ENCODE peak calls at places on chromosomes 6 and 20, in six cellular contexts. G is HTR-8/SVneo, J is iPS DF 19.7, B is HFF-Myc, N is D341Med, D is 8988T. X is an unnamed sample.

GRCh38 chr20:62382306-62383198 is 4.4 kb upstream of the RPS21 start:
- DNase-seq in J (no peak), D (peak; percentile 93), B (no peak), G (peak; percentile 99), N (peak; percentile 89), X (peak; percentile 84)

GRCh38 chr6:32852844-32853540 is 512 bp downstream of the TAP1 start:
- DNase-seq in G (peak; percentile 23), D (peak; percentile 34), N (peak; percentile 56), B (no peak), J (no peak), X (no peak)

GRCh38 chr6:157213426-157213825 is 109.9 kb downstream of the TMEM242 start:
- DNase-seq in B (no peak), N (no peak), J (no peak), D (no peak), G (no peak), X (no peak)

GRCh38 chr20:63636752-63637633 is 10.1 kb upstream of the GMEB2 start:
- DNase-seq in J (no peak), N (no peak), G (no peak), D (no peak), B (no peak), X (no peak)

GRCh38 chr6:39228992-39229767 is at the start of gene KCNK5:
- DNase-seq in J (no peak), B (peak; percentile 9), D (peak; percentile 93), N (peak; percentile 86), G (no peak), X (peak; percentile 97)

GRCh38 chr20:49724637-49725606 is 11.2 kb upstream of the B4GALT5 start:
- DNase-seq in G (peak; percentile 95), J (no peak), N (no peak), D (no peak), B (no peak), X (peak; percentile 63)

GRCh38 chr20:25280051-25280573 is 32.2 kb downstream of the PYGB start:
- DNase-seq in J (no peak), B (no peak), N (no peak), D (no peak), G (no peak), X (no peak)

GRCh38 chr6:136774228-136775041 is 17.8 kb downstream of the MAP3K5 start:
- DNase-seq in N (no peak), J (no peak), B (no peak), D (no peak), G (no peak), X (peak; percentile 80)

GRCh38 chr6:138540468-138540867 is 41.2 kb upstream of the NHSL1 start:
- DNase-seq in B (no peak), G (no peak), J (no peak), N (no peak), D (no peak), X (no peak)

GRCh38 chr6:110459137-110459536 is 17.3 kb downstream of the SLC22A16 start:
- DNase-seq in N (no peak), B (no peak), G (no peak), D (no peak), J (no peak), X (no peak)

GRCh38 chr20:7094438-7094997 is 327.0 kb downstream of the BMP2 start:
- DNase-seq in G (no peak), N (peak; percentile 53), J (no peak), B (peak; percentile 10), D (no peak), X (peak; percentile 71)

GRCh38 chr20:21665687-21666446 is 39.6 kb upstream of the PAX1 start:
- DNase-seq in D (no peak), N (no peak), G (no peak), J (no peak), B (no peak), X (no peak)

GRCh38 chr6:37588745-37589139 is 89.0 kb upstream of the CCDC167 start:
- DNase-seq in B (no peak), J (no peak), G (no peak), N (no peak), D (no peak), X (no peak)

GRCh38 chr20:2801459-2801728 is 967 bp upstream of the CPXM1 start:
- DNase-seq in D (no peak), N (no peak), B (no peak), J (no peak), G (no peak), X (no peak)

GRCh38 chr6:77454386-77454785 is 8.9 kb downstream of the HTR1B start:
- DNase-seq in B (no peak), G (no peak), D (no peak), N (no peak), J (no peak), X (no peak)

GRCh38 chr20:35058184-35058583 is 34.4 kb downstream of the TRPC4AP start:
- DNase-seq in J (no peak), B (no peak), D (no peak), N (no peak), G (no peak), X (no peak)

GRCh38 chr20:57808266-57808866 is 98.6 kb upstream of the PMEPA1 start:
- DNase-seq in G (no peak), J (no peak), B (no peak), D (no peak), N (no peak), X (no peak)

GRCh38 chr20:33099842-33100538 is 20.5 kb downstream of the BPIFB4 start:
- DNase-seq in D (no peak), N (no peak), G (no peak), B (no peak), J (no peak), X (no peak)

GRCh38 chr6:167095888-167096287 is 27.0 kb upstream of the CCR6 start:
- DNase-seq in D (no peak), N (no peak), G (no peak), J (no peak), B (no peak), X (no peak)

GRCh38 chr6:137452331-137452894 is 41.8 kb downstream of the OLIG3 start:
- DNase-seq in G (no peak), B (no peak), D (no peak), N (no peak), J (no peak), X (no peak)

GRCh38 chr6:35496851-35497570 is at the start of gene TEAD3:
- DNase-seq in B (no peak), G (peak; percentile 82), D (peak; percentile 97), J (no peak), N (peak; percentile 96), X (peak; percentile 75)

GRCh38 chr20:44070139-44070900 is 116.7 kb downstream of the JPH2 start:
- DNase-seq in D (no peak), N (no peak), G (no peak), B (no peak), J (no peak), X (no peak)

GRCh38 chr6:146389740-146390139 is 153.9 kb upstream of the RAB32 start:
- DNase-seq in N (no peak), D (no peak), B (no peak), G (no peak), J (no peak), X (no peak)

GRCh38 chr6:79420054-79420453 is 117.2 kb downstream of the LCA5 start:
- DNase-seq in G (no peak), N (no peak), D (no peak), J (no peak), B (no peak), X (peak; percentile 35)

GRCh38 chr6:21022343-21023107 is 488.3 kb downstream of the CDKAL1 start:
- DNase-seq in B (no peak), D (no peak), N (no peak), J (no peak), G (peak; percentile 27), X (no peak)

GRCh38 chr6:142414462-142414861 is 112.7 kb downstream of the ADGRG6 start:
- DNase-seq in N (no peak), G (no peak), D (no peak), B (no peak), J (no peak), X (no peak)

GRCh38 chr6:37705239-37706051 is 7.8 kb upstream of the MDGA1 start:
- DNase-seq in B (peak; percentile 37), D (no peak), J (no peak), G (no peak), N (peak; percentile 95), X (peak; percentile 75)

GRCh38 chr6:75329703-75330102 is 45.1 kb upstream of the TMEM30A start:
- DNase-seq in N (no peak), B (no peak), G (no peak), D (no peak), J (no peak), X (no peak)

GRCh38 chr6:34490390-34491090 is 24.7 kb downstream of the PACSIN1 start:
- DNase-seq in D (no peak), B (no peak), J (no peak), G (no peak), N (peak; percentile 56), X (no peak)